ENCODE peak calls at places on chromosomes 5 and 9, in four cellular contexts. One of them, this sample, is unnamed.

GRCh38 chr5:133878236-133878555 is 90.2 kb downstream of the C5orf15 start:
- DNase-seq in fibroblast of the aortic adventitia: no peak
- DNase-seq in psoas muscle: no peak
- DNase-seq in BJ: no peak
- DNase-seq in this sample: no peak

GRCh38 chr5:109177227-109177626 is 232.5 kb downstream of the PJA2 start:
- DNase-seq in fibroblast of the aortic adventitia: peak; percentile 76
- DNase-seq in psoas muscle: no peak
- DNase-seq in BJ: no peak
- DNase-seq in this sample: no peak

GRCh38 chr5:41735213-41735612 is 135.0 kb downstream of the OXCT1 start:
- DNase-seq in fibroblast of the aortic adventitia: no peak
- DNase-seq in psoas muscle: no peak
- DNase-seq in BJ: no peak
- DNase-seq in this sample: no peak

GRCh38 chr9:104980039-104980654 is 52.2 kb upstream of the ABCA1 start:
- DNase-seq in fibroblast of the aortic adventitia: no peak
- DNase-seq in psoas muscle: no peak
- DNase-seq in BJ: no peak
- DNase-seq in this sample: no peak

GRCh38 chr5:30581198-30581925 is 612.1 kb upstream of the CDH6 start:
- DNase-seq in fibroblast of the aortic adventitia: no peak
- DNase-seq in psoas muscle: no peak
- DNase-seq in BJ: no peak
- DNase-seq in this sample: no peak

GRCh38 chr9:122394265-122395242 is 23.7 kb downstream of the PTGS1 start:
- DNase-seq in fibroblast of the aortic adventitia: peak; percentile 98
- DNase-seq in psoas muscle: peak; percentile 69
- DNase-seq in BJ: peak; percentile 79
- DNase-seq in this sample: peak; percentile 86

GRCh38 chr9:85016389-85016997 is 347.0 kb downstream of the NTRK2 start:
- DNase-seq in fibroblast of the aortic adventitia: no peak
- DNase-seq in psoas muscle: no peak
- DNase-seq in BJ: no peak
- DNase-seq in this sample: no peak

GRCh38 chr9:111798786-111799185 is 4.0 kb upstream of the SHOC1 start:
- DNase-seq in fibroblast of the aortic adventitia: peak; percentile 34
- DNase-seq in psoas muscle: no peak
- DNase-seq in BJ: peak; percentile 35
- DNase-seq in this sample: no peak

DNA sequence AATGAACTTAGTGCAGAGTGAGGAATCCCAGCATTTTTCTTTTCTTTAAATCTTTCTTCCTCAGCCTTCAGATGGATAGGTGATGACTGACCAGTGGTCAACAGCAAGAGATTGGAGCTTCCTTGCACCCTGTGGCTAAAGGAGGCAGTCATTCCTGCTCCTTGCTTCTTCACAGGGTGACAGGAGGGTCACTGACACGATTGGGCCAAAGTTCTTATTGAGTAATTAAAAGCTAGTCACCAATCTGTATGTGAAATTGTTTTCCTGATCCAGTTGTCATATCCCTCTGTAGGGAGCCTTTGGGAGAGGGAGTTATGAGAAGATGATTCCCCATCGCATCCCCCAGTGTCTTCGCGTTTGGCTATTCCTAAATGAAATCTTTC is 85.2 kb downstream of the CMYA5 start:
- DNase-seq in fibroblast of the aortic adventitia: no peak
- DNase-seq in psoas muscle: no peak
- DNase-seq in BJ: no peak
- DNase-seq in this sample: no peak
- TF ChIP-seq CTCF in fibroblast of the aortic adventitia: no peak
- TF ChIP-seq CTCF in psoas muscle: no peak
- TF ChIP-seq CTCF in BJ: no peak
- TF ChIP-seq CTCF in this sample: no peak

DNA sequence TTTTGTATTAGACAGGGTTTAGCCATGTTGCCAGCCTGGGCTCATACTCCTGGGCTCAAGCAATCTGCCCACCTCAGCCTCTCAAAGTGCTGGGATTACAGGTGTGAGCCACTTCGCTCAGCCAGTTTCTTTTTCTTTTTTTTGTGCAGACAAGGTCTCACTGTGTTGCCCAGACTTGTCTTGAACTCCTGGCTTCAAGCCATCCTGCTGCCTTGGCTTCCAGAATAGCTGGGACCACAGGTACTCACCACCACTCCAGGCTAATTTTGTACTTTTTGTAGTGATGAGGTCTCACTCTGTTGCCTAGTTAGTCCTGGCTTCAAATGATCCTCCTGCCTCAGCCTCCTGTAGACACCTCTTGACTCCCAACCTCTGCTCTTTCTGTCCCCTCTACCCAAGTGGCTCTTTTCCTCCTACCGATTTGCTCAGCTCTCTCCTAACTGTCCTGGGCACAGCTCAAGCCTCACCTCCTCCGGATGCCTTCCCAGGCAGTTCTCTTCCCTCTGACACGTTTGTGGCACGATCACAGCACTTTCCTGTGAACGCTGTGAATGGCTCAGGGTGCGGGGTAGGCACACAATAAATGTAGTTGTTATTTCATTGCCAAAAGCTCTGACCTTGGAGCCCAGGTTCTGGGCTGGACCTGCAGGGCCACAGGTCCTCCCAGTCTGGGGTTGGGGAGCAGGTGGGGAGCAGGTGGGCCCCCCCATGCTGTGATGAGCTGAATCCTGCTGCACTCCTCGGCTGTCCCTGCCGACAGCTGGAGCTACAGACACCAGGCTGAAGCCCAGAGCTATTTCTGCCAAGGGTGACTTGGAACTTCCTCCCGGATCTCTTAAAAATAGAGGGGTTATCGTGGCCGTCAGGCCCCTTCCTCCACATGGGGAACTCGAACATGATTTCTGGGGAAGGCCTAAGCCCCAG is 23.9 kb downstream of the GFI1B start:
- DNase-seq in fibroblast of the aortic adventitia: no peak
- DNase-seq in psoas muscle: no peak
- DNase-seq in BJ: no peak
- DNase-seq in this sample: no peak
- H3K4me3 ChIP-seq in fibroblast of the aortic adventitia: no peak overlapping the region
- H3K4me3 ChIP-seq in psoas muscle: no peak overlapping the region
- H3K4me3 ChIP-seq in BJ: no peak overlapping the region
- H3K4me3 ChIP-seq in this sample: no peak overlapping the region

GRCh38 chr9:107295995-107296394 is 12.9 kb downstream of the RAD23B start:
- DNase-seq in fibroblast of the aortic adventitia: no peak
- DNase-seq in psoas muscle: no peak
- DNase-seq in BJ: no peak
- DNase-seq in this sample: no peak

GRCh38 chr9:107294756-107295155 is 11.7 kb downstream of the RAD23B start:
- DNase-seq in fibroblast of the aortic adventitia: no peak
- DNase-seq in psoas muscle: no peak
- DNase-seq in BJ: no peak
- DNase-seq in this sample: no peak

GRCh38 chr9:107293555-107294085 is 10.5 kb downstream of the RAD23B start:
- DNase-seq in fibroblast of the aortic adventitia: no peak
- DNase-seq in psoas muscle: no peak
- DNase-seq in BJ: no peak
- DNase-seq in this sample: no peak

GRCh38 chr9:107299437-107299836 is 16.4 kb downstream of the RAD23B start:
- DNase-seq in fibroblast of the aortic adventitia: no peak
- DNase-seq in psoas muscle: no peak
- DNase-seq in BJ: no peak
- DNase-seq in this sample: no peak
- TF ChIP-seq CTCF in fibroblast of the aortic adventitia: no peak
- TF ChIP-seq CTCF in psoas muscle: no peak
- TF ChIP-seq CTCF in BJ: peak; percentile 24
- TF ChIP-seq CTCF in this sample: no peak

GRCh38 chr5:180798193-180798592 is 4.4 kb downstream of the MGAT1 start:
- DNase-seq in fibroblast of the aortic adventitia: no peak
- DNase-seq in psoas muscle: no peak
- DNase-seq in BJ: no peak
- DNase-seq in this sample: no peak

GRCh38 chr5:180795771-180796313 is 6.8 kb downstream of the MGAT1 start:
- DNase-seq in fibroblast of the aortic adventitia: no peak
- DNase-seq in psoas muscle: no peak
- DNase-seq in BJ: no peak
- DNase-seq in this sample: no peak

GRCh38 chr5:180799902-180800801 is 2.5 kb downstream of the MGAT1 start:
- DNase-seq in fibroblast of the aortic adventitia: peak; percentile 70
- DNase-seq in psoas muscle: no peak
- DNase-seq in BJ: peak; percentile 55
- DNase-seq in this sample: peak; percentile 53

GRCh38 chr5:180799194-180799593 is 3.4 kb downstream of the MGAT1 start:
- DNase-seq in fibroblast of the aortic adventitia: no peak
- DNase-seq in psoas muscle: no peak
- DNase-seq in BJ: no peak
- DNase-seq in this sample: peak; percentile 56

GRCh38 chr5:180797256-180798192 is 5.1 kb downstream of the MGAT1 start:
- DNase-seq in fibroblast of the aortic adventitia: no peak
- DNase-seq in psoas muscle: no peak
- DNase-seq in BJ: no peak
- DNase-seq in this sample: no peak
- H3K4me3 ChIP-seq in fibroblast of the aortic adventitia: no peak overlapping the region
- H3K4me3 ChIP-seq in psoas muscle: no peak overlapping the region
- H3K4me3 ChIP-seq in BJ: no peak overlapping the region
- H3K4me3 ChIP-seq in this sample: no peak overlapping the region

DNA sequence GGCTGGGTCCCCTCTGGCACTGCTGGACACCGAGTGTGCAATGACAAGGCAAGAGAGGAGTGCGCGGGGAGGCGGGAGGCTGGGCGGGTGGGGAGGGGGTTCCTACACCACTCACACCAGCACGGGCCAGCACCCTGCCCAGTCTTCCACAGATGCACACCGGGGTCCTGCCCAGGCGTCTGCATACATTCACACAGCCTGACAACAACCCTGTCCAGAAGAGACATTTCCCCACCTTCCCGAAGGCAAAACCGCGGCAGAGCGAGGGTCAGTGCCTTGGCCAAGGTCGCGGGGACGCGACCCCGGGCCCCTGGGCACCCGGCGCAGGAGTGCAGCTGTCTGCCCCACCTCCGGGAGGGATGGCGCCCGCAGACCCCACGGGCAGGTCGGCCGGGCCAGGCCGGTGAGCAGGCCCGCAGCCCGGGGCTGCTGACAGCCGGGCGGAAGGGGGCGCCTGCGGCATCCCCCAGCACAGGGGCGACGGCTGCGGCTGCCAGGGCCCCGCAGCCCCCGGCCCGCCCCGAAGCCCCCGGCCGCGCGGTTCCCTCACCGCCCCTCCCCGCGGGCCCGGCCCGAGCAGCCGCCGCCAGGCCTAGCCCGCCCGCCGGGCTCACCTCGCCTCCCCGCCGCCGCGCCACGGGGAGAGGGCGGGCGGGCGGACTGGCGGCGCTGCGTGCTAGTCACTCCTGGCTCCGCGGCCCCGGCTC is 496 bp downstream of the MAPK9 start:
- DNase-seq in fibroblast of the aortic adventitia: no peak
- DNase-seq in psoas muscle: no peak
- DNase-seq in BJ: no peak
- DNase-seq in this sample: peak; percentile 47
- TF ChIP-seq CTCF in fibroblast of the aortic adventitia: peak; percentile 35
- TF ChIP-seq CTCF in psoas muscle: no peak
- TF ChIP-seq CTCF in BJ: no peak
- TF ChIP-seq CTCF in this sample: peak; percentile 17

GRCh38 chr9:124869466-124869985 is 7.6 kb downstream of the ARPC5L start:
- DNase-seq in fibroblast of the aortic adventitia: no peak
- DNase-seq in psoas muscle: no peak
- DNase-seq in BJ: no peak
- DNase-seq in this sample: no peak

GRCh38 chr9:124871156-124871561 is 9.2 kb downstream of the ARPC5L start:
- DNase-seq in fibroblast of the aortic adventitia: no peak
- DNase-seq in psoas muscle: no peak
- DNase-seq in BJ: no peak
- DNase-seq in this sample: no peak

GRCh38 chr9:124869986-124870560 is 8.1 kb downstream of the ARPC5L start:
- DNase-seq in fibroblast of the aortic adventitia: no peak
- DNase-seq in psoas muscle: peak; percentile 50
- DNase-seq in BJ: no peak
- DNase-seq in this sample: no peak

GRCh38 chr9:124868511-124869465 is 6.9 kb downstream of the ARPC5L start:
- DNase-seq in fibroblast of the aortic adventitia: peak; percentile 59
- DNase-seq in psoas muscle: peak; percentile 90
- DNase-seq in BJ: no peak
- DNase-seq in this sample: peak; percentile 82

DNA sequence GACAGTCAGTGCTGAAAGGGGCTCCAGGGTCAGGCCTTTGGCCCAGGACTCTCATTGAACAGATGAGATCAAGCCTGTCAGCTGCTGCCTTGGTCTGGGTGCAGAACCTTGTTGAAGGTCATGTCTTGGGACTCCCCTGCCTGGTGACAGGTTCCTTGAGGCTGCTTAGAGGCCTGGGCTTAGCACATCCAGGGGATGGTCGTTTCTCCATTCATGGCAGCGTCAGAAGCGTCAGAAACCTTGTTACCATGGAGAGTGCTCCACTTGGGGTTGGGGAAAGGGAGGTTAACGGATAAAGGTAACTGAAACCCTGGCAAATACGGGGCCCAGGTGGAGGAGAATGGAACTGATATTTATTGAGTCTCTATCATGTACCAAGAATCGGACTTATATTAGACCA is 8.8 kb downstream of the ARPC5L start:
- DNase-seq in fibroblast of the aortic adventitia: no peak
- DNase-seq in psoas muscle: no peak
- DNase-seq in BJ: no peak
- DNase-seq in this sample: no peak
- H3K4me3 ChIP-seq in fibroblast of the aortic adventitia: peak overlapping the region; percentile 91
- H3K4me3 ChIP-seq in psoas muscle: peak overlapping the region; percentile 93
- H3K4me3 ChIP-seq in BJ: peak overlapping the region; percentile 96
- H3K4me3 ChIP-seq in this sample: peak overlapping the region; percentile 80

GRCh38 chr5:115392611-115393010 is 96.2 kb upstream of the CCDC112 start:
- DNase-seq in fibroblast of the aortic adventitia: no peak
- DNase-seq in psoas muscle: no peak
- DNase-seq in BJ: peak; percentile 65
- DNase-seq in this sample: no peak
- TF ChIP-seq CTCF in fibroblast of the aortic adventitia: no peak
- TF ChIP-seq CTCF in psoas muscle: no peak
- TF ChIP-seq CTCF in BJ: no peak
- TF ChIP-seq CTCF in this sample: no peak

DNA sequence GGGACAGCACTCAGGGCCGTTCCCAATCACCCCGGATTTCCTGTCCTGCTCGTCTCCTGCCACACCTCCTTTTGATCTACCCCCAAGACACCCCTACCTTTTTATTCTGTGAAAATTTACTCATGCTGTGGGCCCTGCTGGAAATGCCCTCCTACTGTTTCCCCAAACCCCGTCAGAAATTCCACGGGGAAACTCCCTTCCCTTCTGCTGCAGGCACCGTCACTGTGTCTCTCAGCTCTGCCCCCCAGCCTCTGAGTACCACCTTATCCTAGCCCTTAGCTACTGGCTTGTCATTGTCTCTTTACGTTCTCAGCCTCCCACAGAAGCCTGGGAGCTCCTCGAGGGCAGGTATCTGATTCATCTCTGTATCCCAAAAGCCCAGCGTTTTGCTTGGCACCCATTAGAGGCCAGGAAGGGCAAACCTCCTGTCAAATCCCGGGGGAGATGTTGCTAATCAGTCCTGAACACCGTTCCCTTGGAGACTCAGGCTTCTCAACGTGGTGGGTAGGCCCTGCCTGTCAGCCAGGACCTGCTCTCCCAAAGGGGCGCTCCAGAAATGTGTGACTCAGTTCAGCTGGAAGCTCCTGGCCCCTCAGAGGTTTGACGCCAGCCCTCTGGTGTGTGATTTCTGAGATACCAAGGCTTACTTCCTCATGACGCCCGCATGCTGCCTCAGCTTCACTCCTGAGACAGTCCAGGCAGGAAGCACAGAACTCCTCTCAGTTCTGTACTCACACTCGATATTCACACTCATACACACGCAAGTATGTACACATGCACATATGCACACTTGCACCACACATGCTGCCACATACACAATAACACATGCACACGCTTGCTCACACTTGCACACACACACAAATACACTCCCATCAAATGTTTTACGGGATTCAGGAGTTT is 50.7 kb upstream of the GRHPR start:
- DNase-seq in fibroblast of the aortic adventitia: peak; percentile 64
- DNase-seq in psoas muscle: no peak
- DNase-seq in BJ: no peak
- DNase-seq in this sample: no peak
- H3K4me3 ChIP-seq in fibroblast of the aortic adventitia: no peak overlapping the region
- H3K4me3 ChIP-seq in psoas muscle: no peak overlapping the region
- H3K4me3 ChIP-seq in BJ: no peak overlapping the region
- H3K4me3 ChIP-seq in this sample: no peak overlapping the region

This sample was measured in right atrium auricular region.